ENCODE peak calls at places on chromosome 7, in nine cellular contexts. One of them, this sample, is unnamed.

GRCh38 chr7:11343818-11344413 is 370.2 kb downstream of the PHF14 start:
- DNase-seq in stimulated activated CD4-positive, alpha-beta T cell treated with anti-CD3 and anti-CD28 coated beads, Interleukin-2, amount 100 ng/mL, for 48 hours: no peak
- DNase-seq in SK-N-DZ: peak
- DNase-seq in NB4: peak
- DNase-seq in NCI-H1092: peak
- DNase-seq in A549: no peak
- DNase-seq in NCI-H187 treated with DMSO at 0.1 percent for 48 hours: no peak
- DNase-seq in CD8-positive, alpha-beta T cell: no peak
- DNase-seq in LoVo: peak
- DNase-seq in this sample: no peak

GRCh38 chr7:55179897-55180682 is 161.3 kb downstream of the EGFR start:
- DNase-seq in CD8-positive, alpha-beta T cell: no peak
- DNase-seq in NB4: no peak
- DNase-seq in A549: no peak
- DNase-seq in LoVo: no peak
- DNase-seq in stimulated activated CD4-positive, alpha-beta T cell treated with anti-CD3 and anti-CD28 coated beads, Interleukin-2, amount 100 ng/mL, for 48 hours: no peak
- DNase-seq in NCI-H1092: no peak
- DNase-seq in SK-N-DZ: no peak
- DNase-seq in NCI-H187 treated with DMSO at 0.1 percent for 48 hours: no peak
- DNase-seq in this sample: no peak

GRCh38 chr7:157493776-157494175 is 157.0 kb downstream of the DNAJB6 start:
- DNase-seq in SK-N-DZ: no peak
- DNase-seq in NB4: no peak
- DNase-seq in NCI-H1092: no peak
- DNase-seq in CD8-positive, alpha-beta T cell: peak
- DNase-seq in LoVo: no peak
- DNase-seq in NCI-H187 treated with DMSO at 0.1 percent for 48 hours: no peak
- DNase-seq in A549: no peak
- DNase-seq in stimulated activated CD4-positive, alpha-beta T cell treated with anti-CD3 and anti-CD28 coated beads, Interleukin-2, amount 100 ng/mL, for 48 hours: no peak
- DNase-seq in this sample: no peak

GRCh38 chr7:40880581-40880980 is 745.8 kb downstream of the SUGCT start:
- DNase-seq in CD8-positive, alpha-beta T cell: no peak
- DNase-seq in stimulated activated CD4-positive, alpha-beta T cell treated with anti-CD3 and anti-CD28 coated beads, Interleukin-2, amount 100 ng/mL, for 48 hours: no peak
- DNase-seq in A549: no peak
- DNase-seq in NCI-H1092: no peak
- DNase-seq in NB4: no peak
- DNase-seq in NCI-H187 treated with DMSO at 0.1 percent for 48 hours: no peak
- DNase-seq in LoVo: no peak
- DNase-seq in SK-N-DZ: no peak
- DNase-seq in this sample: no peak

GRCh38 chr7:157097569-157097968 is 41.2 kb upstream of the UBE3C start:
- DNase-seq in LoVo: no peak
- DNase-seq in A549: no peak
- DNase-seq in stimulated activated CD4-positive, alpha-beta T cell treated with anti-CD3 and anti-CD28 coated beads, Interleukin-2, amount 100 ng/mL, for 48 hours: no peak
- DNase-seq in SK-N-DZ: no peak
- DNase-seq in NCI-H187 treated with DMSO at 0.1 percent for 48 hours: peak
- DNase-seq in NB4: no peak
- DNase-seq in CD8-positive, alpha-beta T cell: no peak
- DNase-seq in NCI-H1092: no peak
- DNase-seq in this sample: no peak

GRCh38 chr7:127650842-127651555 is 995 bp upstream of the SND1 start:
- DNase-seq in LoVo: no peak
- DNase-seq in A549: peak
- DNase-seq in NCI-H187 treated with DMSO at 0.1 percent for 48 hours: no peak
- DNase-seq in stimulated activated CD4-positive, alpha-beta T cell treated with anti-CD3 and anti-CD28 coated beads, Interleukin-2, amount 100 ng/mL, for 48 hours: peak
- DNase-seq in SK-N-DZ: no peak
- DNase-seq in CD8-positive, alpha-beta T cell: no peak
- DNase-seq in NCI-H1092: peak
- DNase-seq in NB4: peak
- DNase-seq in this sample: no peak

GRCh38 chr7:142866361-142867096 is 11.7 kb downstream of the EPHB6 start:
- DNase-seq in CD8-positive, alpha-beta T cell: no peak
- DNase-seq in SK-N-DZ: peak
- DNase-seq in A549: peak
- DNase-seq in NCI-H187 treated with DMSO at 0.1 percent for 48 hours: no peak
- DNase-seq in stimulated activated CD4-positive, alpha-beta T cell treated with anti-CD3 and anti-CD28 coated beads, Interleukin-2, amount 100 ng/mL, for 48 hours: no peak
- DNase-seq in NCI-H1092: no peak
- DNase-seq in LoVo: peak
- DNase-seq in NB4: no peak
- DNase-seq in this sample: no peak

GRCh38 chr7:108570146-108570755 is 577 bp downstream of the DNAJB9 start:
- DNase-seq in SK-N-DZ: peak
- DNase-seq in NCI-H1092: peak
- DNase-seq in A549: peak
- DNase-seq in NB4: peak
- DNase-seq in LoVo: peak
- DNase-seq in stimulated activated CD4-positive, alpha-beta T cell treated with anti-CD3 and anti-CD28 coated beads, Interleukin-2, amount 100 ng/mL, for 48 hours: peak
- DNase-seq in CD8-positive, alpha-beta T cell: peak
- DNase-seq in NCI-H187 treated with DMSO at 0.1 percent for 48 hours: no peak
- DNase-seq in this sample: no peak

GRCh38 chr7:93622036-93622714 is 47.7 kb upstream of the CALCR start:
- DNase-seq in NCI-H1092: peak
- DNase-seq in LoVo: peak
- DNase-seq in SK-N-DZ: peak
- DNase-seq in NCI-H187 treated with DMSO at 0.1 percent for 48 hours: no peak
- DNase-seq in CD8-positive, alpha-beta T cell: no peak
- DNase-seq in A549: peak
- DNase-seq in NB4: peak
- DNase-seq in stimulated activated CD4-positive, alpha-beta T cell treated with anti-CD3 and anti-CD28 coated beads, Interleukin-2, amount 100 ng/mL, for 48 hours: no peak
- DNase-seq in this sample: no peak

GRCh38 chr7:79647711-79648110 is 194.2 kb upstream of the MAGI2 start:
- DNase-seq in NB4: no peak
- DNase-seq in LoVo: no peak
- DNase-seq in stimulated activated CD4-positive, alpha-beta T cell treated with anti-CD3 and anti-CD28 coated beads, Interleukin-2, amount 100 ng/mL, for 48 hours: no peak
- DNase-seq in A549: no peak
- DNase-seq in NCI-H187 treated with DMSO at 0.1 percent for 48 hours: no peak
- DNase-seq in CD8-positive, alpha-beta T cell: no peak
- DNase-seq in NCI-H1092: no peak
- DNase-seq in SK-N-DZ: no peak
- DNase-seq in this sample: no peak

GRCh38 chr7:64515330-64515729 is 47.5 kb downstream of the ZNF680 start:
- DNase-seq in CD8-positive, alpha-beta T cell: no peak
- DNase-seq in NCI-H187 treated with DMSO at 0.1 percent for 48 hours: no peak
- DNase-seq in NB4: no peak
- DNase-seq in A549: no peak
- DNase-seq in stimulated activated CD4-positive, alpha-beta T cell treated with anti-CD3 and anti-CD28 coated beads, Interleukin-2, amount 100 ng/mL, for 48 hours: no peak
- DNase-seq in LoVo: no peak
- DNase-seq in NCI-H1092: no peak
- DNase-seq in SK-N-DZ: no peak
- DNase-seq in this sample: no peak

GRCh38 chr7:919924-920341 is 34.5 kb downstream of the ADAP1 start:
- DNase-seq in CD8-positive, alpha-beta T cell: peak
- DNase-seq in stimulated activated CD4-positive, alpha-beta T cell treated with anti-CD3 and anti-CD28 coated beads, Interleukin-2, amount 100 ng/mL, for 48 hours: no peak
- DNase-seq in NCI-H1092: no peak
- DNase-seq in NB4: no peak
- DNase-seq in LoVo: no peak
- DNase-seq in NCI-H187 treated with DMSO at 0.1 percent for 48 hours: no peak
- DNase-seq in A549: no peak
- DNase-seq in SK-N-DZ: no peak
- DNase-seq in this sample: no peak

GRCh38 chr7:18541189-18541870 is 45.8 kb downstream of the HDAC9 start:
- DNase-seq in CD8-positive, alpha-beta T cell: no peak
- DNase-seq in SK-N-DZ: no peak
- DNase-seq in A549: no peak
- DNase-seq in NB4: no peak
- DNase-seq in NCI-H187 treated with DMSO at 0.1 percent for 48 hours: no peak
- DNase-seq in stimulated activated CD4-positive, alpha-beta T cell treated with anti-CD3 and anti-CD28 coated beads, Interleukin-2, amount 100 ng/mL, for 48 hours: no peak
- DNase-seq in NCI-H1092: peak
- DNase-seq in LoVo: no peak
- DNase-seq in this sample: no peak

GRCh38 chr7:13181221-13181620 is 493.8 kb downstream of the ARL4A start:
- DNase-seq in NB4: no peak
- DNase-seq in NCI-H187 treated with DMSO at 0.1 percent for 48 hours: peak
- DNase-seq in A549: no peak
- DNase-seq in CD8-positive, alpha-beta T cell: no peak
- DNase-seq in NCI-H1092: peak
- DNase-seq in SK-N-DZ: no peak
- DNase-seq in LoVo: no peak
- DNase-seq in stimulated activated CD4-positive, alpha-beta T cell treated with anti-CD3 and anti-CD28 coated beads, Interleukin-2, amount 100 ng/mL, for 48 hours: no peak
- DNase-seq in this sample: no peak

GRCh38 chr7:106693659-106694353 is 32.8 kb upstream of the CCDC71L start:
- DNase-seq in SK-N-DZ: no peak
- DNase-seq in NCI-H1092: no peak
- DNase-seq in CD8-positive, alpha-beta T cell: no peak
- DNase-seq in A549: no peak
- DNase-seq in NCI-H187 treated with DMSO at 0.1 percent for 48 hours: no peak
- DNase-seq in NB4: peak
- DNase-seq in stimulated activated CD4-positive, alpha-beta T cell treated with anti-CD3 and anti-CD28 coated beads, Interleukin-2, amount 100 ng/mL, for 48 hours: no peak
- DNase-seq in LoVo: no peak
- DNase-seq in this sample: no peak

GRCh38 chr7:23938937-23939552 is 229.0 kb downstream of the STK31 start:
- DNase-seq in CD8-positive, alpha-beta T cell: no peak
- DNase-seq in NCI-H1092: peak
- DNase-seq in SK-N-DZ: peak
- DNase-seq in A549: peak
- DNase-seq in NB4: peak
- DNase-seq in LoVo: peak
- DNase-seq in NCI-H187 treated with DMSO at 0.1 percent for 48 hours: no peak
- DNase-seq in stimulated activated CD4-positive, alpha-beta T cell treated with anti-CD3 and anti-CD28 coated beads, Interleukin-2, amount 100 ng/mL, for 48 hours: no peak
- DNase-seq in this sample: no peak

GRCh38 chr7:7768977-7769376 is 50.6 kb upstream of the RPA3 start:
- DNase-seq in NB4: no peak
- DNase-seq in LoVo: no peak
- DNase-seq in CD8-positive, alpha-beta T cell: no peak
- DNase-seq in NCI-H1092: no peak
- DNase-seq in stimulated activated CD4-positive, alpha-beta T cell treated with anti-CD3 and anti-CD28 coated beads, Interleukin-2, amount 100 ng/mL, for 48 hours: no peak
- DNase-seq in A549: no peak
- DNase-seq in NCI-H187 treated with DMSO at 0.1 percent for 48 hours: no peak
- DNase-seq in SK-N-DZ: peak
- DNase-seq in this sample: no peak

GRCh38 chr7:57204411-57204811 is 72.2 kb upstream of the ZNF479 start:
- DNase-seq in stimulated activated CD4-positive, alpha-beta T cell treated with anti-CD3 and anti-CD28 coated beads, Interleukin-2, amount 100 ng/mL, for 48 hours: no peak
- DNase-seq in NCI-H187 treated with DMSO at 0.1 percent for 48 hours: no peak
- DNase-seq in CD8-positive, alpha-beta T cell: no peak
- DNase-seq in NB4: no peak
- DNase-seq in SK-N-DZ: no peak
- DNase-seq in NCI-H1092: no peak
- DNase-seq in LoVo: no peak
- DNase-seq in A549: no peak
- DNase-seq in this sample: no peak

GRCh38 chr7:25665346-25665745 is 437.1 kb upstream of the NPVF start:
- DNase-seq in CD8-positive, alpha-beta T cell: no peak
- DNase-seq in NB4: peak
- DNase-seq in stimulated activated CD4-positive, alpha-beta T cell treated with anti-CD3 and anti-CD28 coated beads, Interleukin-2, amount 100 ng/mL, for 48 hours: no peak
- DNase-seq in SK-N-DZ: no peak
- DNase-seq in NCI-H187 treated with DMSO at 0.1 percent for 48 hours: no peak
- DNase-seq in LoVo: no peak
- DNase-seq in A549: no peak
- DNase-seq in NCI-H1092: no peak
- DNase-seq in this sample: no peak